ENCODE peak calls at places on chromosomes 7 and 10, in ten cellular contexts. I is posterior vena cava; X is COLO829; U is T-helper 1 cell; L is activated gamma-delta T cell treated with anti-CD3 and anti-CD28 coated beads, Interleukin-2, amount 50 U/mL, for 16 hours; D is activated effector memory CD4-positive, alpha-beta T cell treated with Interleukin-2 at 50 U/mL for 16 hours; K is adrenal gland; N is EH; T is skeletal muscle cell; M is substantia nigra. E is an unnamed sample.
A peak's percentile ranks its signal among the peaks of the same experiment; 100 is the strongest.

GRCh38 chr10:92747600-92747999 is 57.8 kb downstream of the HHEX start:
- DNase-seq in I (no peak), X (no peak), U (peak; percentile 4), L (peak; percentile 1), D (no peak), K (peak; percentile 26), N (no peak), T (no peak), M (no peak), E (no peak)

GRCh38 chr7:90383422-90383821 is 19.8 kb upstream of the CLDN12 start:
- DNase-seq in I (no peak), X (no peak), U (no peak), L (no peak), D (no peak), K (no peak), N (peak; percentile 79), T (no peak), M (no peak), E (no peak)

GRCh38 chr7:111735661-111736323 is 173.5 kb upstream of the IMMP2L start:
- DNase-seq in I (no peak), X (peak; percentile 90), U (peak; percentile 22), L (peak; percentile 39), D (no peak), K (peak; percentile 38), N (peak; percentile 77), T (peak; percentile 27), M (no peak), E (peak; percentile 76)

GRCh38 chr7:91945476-91945875 is 4.8 kb downstream of the AKAP9 start:
- DNase-seq in I (no peak), X (no peak), U (no peak), L (no peak), D (no peak), K (peak; percentile 28), N (peak; percentile 57), T (no peak), M (no peak), E (no peak)

GRCh38 chr10:79342811-79343541 is 4.3 kb upstream of the PPIF start:
- DNase-seq in I (peak; percentile 66), X (no peak), U (no peak), L (no peak), D (no peak), K (peak; percentile 33), N (no peak), T (no peak), M (no peak), E (no peak)

GRCh38 chr7:41599760-41600159 is 103.1 kb downstream of the INHBA start:
- DNase-seq in I (no peak), X (no peak), U (no peak), L (no peak), D (no peak), K (no peak), N (no peak), T (no peak), M (no peak), E (peak; percentile 56)

GRCh38 chr10:117094856-117095255 is 43.2 kb downstream of the VAX1 start:
- DNase-seq in I (no peak), X (no peak), U (no peak), L (no peak), D (no peak), K (no peak), N (no peak), T (no peak), M (no peak), E (peak; percentile 88)

GRCh38 chr7:31935115-31935514 is 135.1 kb downstream of the PDE1C start:
- DNase-seq in I (no peak), X (peak; percentile 88), U (no peak), L (no peak), D (no peak), K (no peak), N (peak; percentile 81), T (no peak), M (no peak), E (no peak)

GRCh38 chr7:139866047-139866837 is 37.2 kb downstream of the TBXAS1 start:
- DNase-seq in I (no peak), X (no peak), U (no peak), L (no peak), D (no peak), K (no peak), N (no peak), T (no peak), M (no peak), E (no peak)

GRCh38 chr10:8532647-8533046 is 478.2 kb downstream of the GATA3 start:
- DNase-seq in I (no peak), X (no peak), U (no peak), L (no peak), D (no peak), K (no peak), N (no peak), T (no peak), M (no peak), E (no peak)

GRCh38 chr7:148050492-148051158 is 539.9 kb upstream of the C7orf33 start:
- DNase-seq in I (no peak), X (no peak), U (no peak), L (no peak), D (no peak), K (no peak), N (no peak), T (no peak), M (no peak), E (no peak)

GRCh38 chr10:100823194-100823593 is 77.8 kb downstream of the PAX2 start:
- DNase-seq in I (no peak), X (no peak), U (no peak), L (no peak), D (no peak), K (no peak), N (no peak), T (no peak), M (no peak), E (no peak)

GRCh38 chr10:63264852-63265617 is 131.9 kb downstream of the NRBF2 start:
- DNase-seq in I (no peak), X (no peak), U (peak; percentile 22), L (no peak), D (peak; percentile 22), K (peak; percentile 41), N (peak; percentile 59), T (peak; percentile 33), M (no peak), E (peak; percentile 51)

GRCh38 chr7:118327179-118327578 is 102.7 kb downstream of the ANKRD7 start:
- DNase-seq in I (no peak), X (no peak), U (no peak), L (no peak), D (no peak), K (no peak), N (no peak), T (no peak), M (no peak), E (no peak)

GRCh38 chr7:31023877-31024276 is 28.2 kb upstream of the ADCYAP1R1 start:
- DNase-seq in I (no peak), X (no peak), U (no peak), L (no peak), D (no peak), K (no peak), N (no peak), T (no peak), M (no peak), E (no peak)

GRCh38 chr7:132999845-133000244 is 82.0 kb downstream of the CHCHD3 start:
- DNase-seq in I (no peak), X (no peak), U (no peak), L (no peak), D (no peak), K (no peak), N (no peak), T (no peak), M (no peak), E (no peak)

GRCh38 chr7:105924950-105925349 is 38.1 kb upstream of the CDHR3 start:
- DNase-seq in I (no peak), X (no peak), U (no peak), L (no peak), D (no peak), K (no peak), N (no peak), T (no peak), M (no peak), E (no peak)

GRCh38 chr7:54882694-54883093 is 123.7 kb upstream of the SEC61G start:
- DNase-seq in I (no peak), X (no peak), U (no peak), L (no peak), D (no peak), K (no peak), N (no peak), T (no peak), M (no peak), E (no peak)

GRCh38 chr10:69009360-69009759 is 20.8 kb downstream of the KIFBP start:
- DNase-seq in I (no peak), X (no peak), U (no peak), L (no peak), D (no peak), K (no peak), N (peak; percentile 33), T (no peak), M (no peak), E (no peak)

E was measured in neural progenitor cell.